ENCODE peak calls at places on chromosome 2, in six cellular contexts. F is IMR-90, P is brain microvascular endothelial cell, O is fibroblast of lung, D is left ventricle myocardium inferior, N is neural progenitor cell. I is an unnamed sample.

GRCh38 chr2:239539083-239539775 is 138.4 kb upstream of the HDAC4 start:
- DNase-seq in P (no peak), N (no peak), F (no peak), D (no peak), O (no peak), I (no peak)

GRCh38 chr2:100887713-100888112 is 67.8 kb downstream of the NPAS2 start:
- DNase-seq in F (no peak), N (no peak), P (no peak), O (no peak), D (no peak), I (no peak)

GRCh38 chr2:8578335-8579244 is 103.3 kb upstream of the ID2 start:
- DNase-seq in F (peak; percentile 44), P (no peak), D (no peak), O (peak; percentile 16), N (no peak), I (no peak)

GRCh38 chr2:10301946-10302478 is 692 bp upstream of the HPCAL1 start:
- DNase-seq in P (no peak), D (no peak), O (no peak), N (peak; percentile 31), F (no peak), I (no peak)

GRCh38 chr2:10390369-10390801 is 57.7 kb downstream of the ODC1 start:
- DNase-seq in D (no peak), O (no peak), P (no peak), N (no peak), F (peak; percentile 42), I (peak; percentile 74)

GRCh38 chr2:9836517-9836916 is 6.8 kb upstream of the TAF1B start:
- DNase-seq in D (no peak), O (no peak), P (no peak), N (no peak), F (no peak), I (no peak)

GRCh38 chr2:232260075-232260474 is 118.5 kb upstream of the ALPP start:
- DNase-seq in F (peak; percentile 93), D (no peak), N (no peak), O (peak; percentile 93), P (peak; percentile 92), I (peak; percentile 40)

GRCh38 chr2:43223412-43224040 is 2.9 kb downstream of the ZFP36L2 start:
- DNase-seq in D (no peak), O (peak; percentile 45), N (no peak), P (peak; percentile 7), F (peak; percentile 57), I (no peak)

GRCh38 chr2:139122711-139123158 is 342.5 kb upstream of the NXPH2 start:
- DNase-seq in N (no peak), D (no peak), O (peak; percentile 93), F (no peak), P (peak; percentile 71), I (peak; percentile 51)

GRCh38 chr2:121075006-121075545 is 209.9 kb downstream of the TFCP2L1 start:
- DNase-seq in P (peak; percentile 98), O (peak; percentile 98), F (peak; percentile 93), N (peak; percentile 70), D (no peak), I (peak; percentile 94)

GRCh38 chr2:190759749-190760213 is 110.9 kb downstream of the NAB1 start:
- DNase-seq in N (no peak), D (no peak), F (peak; percentile 87), O (peak; percentile 85), P (peak; percentile 49), I (peak; percentile 65)

GRCh38 chr2:74041182-74041581 is 56.5 kb downstream of the TET3 start:
- DNase-seq in N (no peak), D (no peak), P (no peak), O (no peak), F (no peak), I (no peak)

GRCh38 chr2:170817999-170818293 is 1.3 kb downstream of the GAD1 start:
- DNase-seq in D (no peak), O (no peak), P (no peak), F (no peak), N (peak; percentile 76), I (no peak)

GRCh38 chr2:197274349-197274748 is 36.2 kb downstream of the ANKRD44 start:
- DNase-seq in O (no peak), N (no peak), P (no peak), D (no peak), F (no peak), I (no peak)

GRCh38 chr2:114960389-114960788 is 517.9 kb downstream of the DPP10 start:
- DNase-seq in F (no peak), O (no peak), P (no peak), D (no peak), N (no peak), I (no peak)

DNA sequence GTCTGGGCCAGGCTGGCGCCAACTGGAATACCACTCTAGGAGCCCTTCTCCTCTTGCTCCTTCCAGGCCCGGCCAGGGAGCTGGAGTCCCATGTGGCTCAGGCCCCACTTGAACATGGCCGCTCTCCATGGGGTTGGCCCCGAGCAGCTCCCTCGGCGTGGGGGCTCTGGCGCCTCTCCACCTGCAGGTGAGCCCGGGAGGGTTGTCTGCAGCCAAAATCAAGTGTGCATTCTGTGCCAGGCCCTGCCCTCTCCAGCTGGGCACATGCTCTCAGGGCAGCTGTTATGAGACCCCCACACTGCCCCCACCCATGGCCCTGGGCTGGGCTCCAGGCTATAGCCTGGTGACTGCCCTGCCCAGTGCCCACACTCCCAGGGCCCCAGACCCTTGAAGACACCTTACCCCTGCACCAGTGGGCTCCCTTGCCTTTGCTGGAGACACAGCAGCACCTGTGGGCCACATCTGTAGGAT is 45.8 kb upstream of the HS6ST1 start:
- DNase-seq in P (no peak), D (no peak), O (no peak), N (no peak), F (no peak), I (no peak)
- H3K27ac ChIP-seq in P (no peak overlapping the region), D (no peak overlapping the region), O (no peak overlapping the region), N (no peak overlapping the region), F (no peak overlapping the region), I (no peak overlapping the region)

DNA sequence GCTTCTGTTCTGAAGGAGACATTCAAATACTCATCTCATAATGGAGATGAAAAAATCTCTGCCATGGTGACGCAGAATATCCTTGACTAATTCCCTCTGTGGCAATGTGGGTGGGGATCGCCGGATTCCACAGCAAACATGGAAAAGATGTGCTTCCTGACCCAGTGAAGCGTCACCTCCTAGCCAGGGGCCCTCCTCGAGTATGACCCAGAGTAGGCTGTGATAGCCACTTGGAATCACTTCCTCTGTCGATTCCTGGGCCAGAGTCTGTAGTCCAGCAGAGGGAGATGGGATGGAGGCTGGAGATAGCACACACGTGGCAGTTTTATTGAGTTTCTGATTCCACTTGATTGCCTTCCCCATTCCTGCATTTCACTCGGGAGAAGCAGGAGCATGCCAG is 36.8 kb downstream of the DRC1 start:
- DNase-seq in O (peak; percentile 69), N (no peak), F (peak; percentile 13), P (peak; percentile 22), D (no peak), I (no peak)
- TF ChIP-seq CTCF in O (no peak), N (no peak), F (no peak), P (peak; percentile 41), D (no peak), I (no peak)

GRCh38 chr2:208244422-208244821 is 10.4 kb downstream of the IDH1 start:
- DNase-seq in O (no peak), N (no peak), F (no peak), P (no peak), D (no peak), I (no peak)
- H3K27ac ChIP-seq in O (no peak overlapping the region), N (no peak overlapping the region), F (no peak overlapping the region), P (no peak overlapping the region), D (no peak overlapping the region), I (no peak overlapping the region)

GRCh38 chr2:207224391-207224790 is 58.6 kb upstream of the KLF7 start:
- DNase-seq in F (no peak), N (no peak), D (no peak), O (no peak), P (no peak), I (no peak)

GRCh38 chr2:207224814-207225482 is 59.2 kb upstream of the KLF7 start:
- DNase-seq in N (no peak), O (no peak), D (no peak), F (no peak), P (no peak), I (no peak)

GRCh38 chr2:207225773-207226172 is 60.0 kb upstream of the KLF7 start:
- DNase-seq in D (no peak), F (no peak), P (no peak), O (no peak), N (no peak), I (no peak)

GRCh38 chr2:207221731-207222130 is 56.0 kb upstream of the KLF7 start:
- DNase-seq in D (no peak), N (no peak), P (no peak), F (no peak), O (no peak), I (no peak)

GRCh38 chr2:207223051-207223450 is 57.3 kb upstream of the KLF7 start:
- DNase-seq in D (no peak), O (peak; percentile 83), N (no peak), F (peak; percentile 87), P (peak; percentile 72), I (peak; percentile 75)
- TF ChIP-seq CTCF in D (no peak), O (peak; percentile 4), N (no peak), F (no peak), P (peak; percentile 44), I (peak; percentile 36)

DNA sequence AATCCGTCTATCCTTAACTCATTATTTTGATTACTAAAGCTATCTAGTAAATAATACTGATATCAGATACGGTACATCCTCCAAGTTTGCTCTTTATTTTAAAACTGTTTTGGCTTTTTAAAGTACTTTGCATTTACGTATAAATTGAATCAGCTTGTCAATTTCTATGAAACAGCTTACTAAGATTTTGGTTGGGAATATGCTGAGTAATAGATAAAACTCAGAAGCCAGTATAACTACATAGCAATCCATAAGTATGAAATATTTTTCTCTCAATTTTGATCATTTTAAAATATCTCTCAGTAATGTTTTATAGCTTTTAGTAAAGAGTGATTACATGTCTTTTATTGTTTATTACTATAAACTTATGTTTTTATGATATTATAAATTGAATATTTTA is 116.2 kb upstream of the SOX11 start:
- DNase-seq in P (no peak), D (no peak), O (no peak), N (no peak), F (no peak), I (no peak)
- H3K27ac ChIP-seq in P (no peak overlapping the region), D (no peak overlapping the region), O (no peak overlapping the region), N (no peak overlapping the region), F (no peak overlapping the region), I (no peak overlapping the region)

DNA sequence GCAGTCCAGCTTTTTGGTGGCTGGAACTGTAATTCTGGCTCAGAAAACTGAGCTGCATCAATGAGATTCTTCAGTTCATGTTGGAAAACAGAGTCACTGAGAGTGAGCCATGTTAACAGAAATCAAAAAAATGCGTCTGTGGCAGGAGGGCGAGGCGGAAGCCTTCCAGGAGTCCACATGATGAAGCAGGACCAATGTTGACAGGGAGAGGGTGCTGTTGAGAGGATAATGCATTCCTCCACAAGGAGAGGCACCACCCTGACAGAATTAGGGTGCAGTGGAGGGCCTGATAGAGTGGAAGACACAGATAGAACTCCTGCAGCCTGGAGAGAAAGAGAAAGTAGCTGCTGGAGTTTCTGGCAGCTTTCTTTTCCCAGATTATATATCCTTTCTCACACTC is 111.5 kb downstream of the MGAT5 start:
- DNase-seq in O (no peak), N (peak; percentile 23), P (no peak), F (no peak), D (no peak), I (peak; percentile 57)
- TF ChIP-seq CTCF in O (no peak), N (peak; percentile 28), P (peak; percentile 33), F (no peak), D (peak; percentile 27), I (peak; percentile 58)

GRCh38 chr2:16327311-16327710 is 338.3 kb downstream of the CYRIA start:
- DNase-seq in N (no peak), O (no peak), P (no peak), D (no peak), F (no peak), I (no peak)
- H3K27ac ChIP-seq in N (no peak overlapping the region), O (no peak overlapping the region), P (no peak overlapping the region), D (no peak overlapping the region), F (no peak overlapping the region), I (no peak overlapping the region)

I was measured in foreskin keratinocyte.